ENCODE peak calls at places on chromosomes 1 and 21, in ten cellular contexts. U is neural crest cell; O is CD4-positive, alpha-beta T cell; B is stomach; C is hepatocyte; G is Panc1; T is AG04450; N is fibroblast of pulmonary artery; M is brain microvascular endothelial cell; P is PC-9. I is an unnamed sample.

GRCh38 chr1:59815892-59816291 is 1.1 kb downstream of the HOOK1 start:
- DNase-seq in P (no peak), G (no peak), B (no peak), N (no peak), C (peak; percentile 10), M (no peak), T (no peak), O (no peak), U (no peak), I (no peak)

GRCh38 chr1:165444897-165445370 is at the start of gene RXRG:
- DNase-seq in M (no peak), G (no peak), C (peak; percentile 59), T (no peak), U (peak; percentile 50), N (no peak), B (peak; percentile 42), P (no peak), O (no peak), I (no peak)

GRCh38 chr21:15037095-15037730 is 27.6 kb downstream of the NRIP1 start:
- DNase-seq in G (no peak), M (no peak), C (no peak), N (no peak), O (no peak), U (no peak), T (no peak), P (no peak), B (no peak), I (no peak)

GRCh38 chr1:63827411-63828321 is 53.8 kb downstream of the ROR1 start:
- DNase-seq in N (no peak), M (no peak), B (no peak), U (no peak), O (no peak), T (no peak), C (no peak), G (peak; percentile 33), P (no peak), I (no peak)

GRCh38 chr1:39360726-39361125 is 130.7 kb upstream of the BMP8A start:
- DNase-seq in P (peak; percentile 43), M (no peak), N (peak; percentile 85), T (no peak), G (no peak), O (no peak), U (no peak), B (no peak), C (no peak), I (no peak)

GRCh38 chr1:215083408-215083961 is 948 bp downstream of the KCNK2 start:
- DNase-seq in B (no peak), N (peak; percentile 15), G (no peak), O (no peak), C (peak; percentile 15), P (no peak), T (no peak), M (no peak), U (peak; percentile 25), I (no peak)

GRCh38 chr1:99661780-99662179 is 15.9 kb downstream of the PALMD start:
- DNase-seq in C (no peak), N (peak; percentile 84), P (peak; percentile 86), O (no peak), T (no peak), B (no peak), M (no peak), G (no peak), U (no peak), I (no peak)

GRCh38 chr1:149845416-149845815 is 54.0 kb upstream of the BOLA1 start:
- DNase-seq in O (no peak), T (no peak), C (no peak), N (no peak), B (no peak), P (no peak), U (no peak), G (no peak), M (no peak), I (no peak)

GRCh38 chr1:33266766-33267165 is 10.5 kb downstream of the ZNF362 start:
- DNase-seq in U (no peak), G (no peak), M (no peak), T (no peak), O (no peak), N (no peak), B (no peak), C (no peak), P (no peak), I (no peak)

GRCh38 chr1:26277261-26277661 is 2.6 kb upstream of the SH3BGRL3 start:
- DNase-seq in P (no peak), U (no peak), B (peak; percentile 31), N (no peak), C (peak; percentile 75), G (no peak), T (no peak), O (no peak), M (no peak), I (no peak)

GRCh38 chr1:17998889-17999288 is 108.7 kb upstream of the IGSF21 start:
- DNase-seq in M (no peak), B (no peak), T (no peak), N (no peak), C (no peak), O (no peak), P (no peak), G (no peak), U (no peak), I (no peak)
- TF ChIP-seq CTCF in M (no peak), B (peak; percentile 13), T (peak; percentile 42), N (peak; percentile 20), C (no peak), O (no peak), P (peak; percentile 29), G (peak; percentile 63), U (peak; percentile 34), I (no peak)

GRCh38 chr1:97999320-97999719 is 78.5 kb upstream of the DPYD start:
- DNase-seq in G (no peak), B (no peak), O (no peak), N (peak; percentile 88), M (peak; percentile 86), U (no peak), P (no peak), T (peak; percentile 73), C (no peak), I (no peak)

GRCh38 chr1:98003442-98003841 is 82.6 kb upstream of the DPYD start:
- DNase-seq in O (no peak), N (no peak), T (no peak), M (no peak), G (no peak), C (peak; percentile 5), P (no peak), U (no peak), B (no peak), I (no peak)

GRCh38 chr1:98005326-98006010 is 84.6 kb upstream of the DPYD start:
- DNase-seq in U (no peak), C (no peak), B (no peak), G (no peak), T (no peak), O (no peak), N (peak; percentile 36), P (peak; percentile 71), M (peak; percentile 21), I (no peak)

GRCh38 chr1:98002288-98002687 is 81.5 kb upstream of the DPYD start:
- DNase-seq in U (no peak), M (no peak), B (no peak), O (no peak), G (no peak), T (no peak), C (no peak), N (no peak), P (no peak), I (no peak)

GRCh38 chr1:98001764-98002163 is 80.9 kb upstream of the DPYD start:
- DNase-seq in U (no peak), G (no peak), P (no peak), N (peak; percentile 40), M (no peak), C (no peak), T (no peak), B (no peak), O (no peak), I (no peak)
- TF ChIP-seq CTCF in U (no peak), G (no peak), P (peak; percentile 35), N (peak; percentile 28), M (peak; percentile 31), C (peak; percentile 9), T (peak; percentile 43), B (no peak), O (no peak), I (no peak)

GRCh38 chr1:53763461-53763860 is 24.5 kb upstream of the GLIS1 start:
- DNase-seq in U (no peak), N (no peak), C (no peak), B (no peak), M (no peak), T (no peak), O (no peak), P (no peak), G (no peak), I (no peak)
- TF ChIP-seq CTCF in U (no peak), N (no peak), C (no peak), B (no peak), M (peak; percentile 24), T (peak; percentile 6), O (no peak), P (no peak), G (peak; percentile 25), I (no peak)

GRCh38 chr1:15683411-15684039 is 595 bp upstream of the PLEKHM2 start:
- DNase-seq in B (no peak), G (no peak), N (no peak), T (no peak), P (no peak), M (no peak), U (no peak), O (no peak), C (no peak), I (no peak)

GRCh38 chr1:15685820-15686219 is 1.7 kb downstream of the PLEKHM2 start:
- DNase-seq in B (no peak), T (no peak), U (no peak), C (no peak), G (no peak), M (no peak), O (no peak), N (peak; percentile 12), P (no peak), I (no peak)

GRCh38 chr1:15684042-15684461 is at the start of gene PLEKHM2:
- DNase-seq in C (peak; percentile 81), N (peak; percentile 35), B (peak; percentile 56), M (no peak), G (no peak), O (peak; percentile 44), T (no peak), U (peak; percentile 25), P (no peak), I (peak; percentile 57)

GRCh38 chr1:15682886-15683410 is 1.2 kb upstream of the PLEKHM2 start:
- DNase-seq in C (no peak), O (no peak), P (no peak), B (no peak), T (no peak), U (no peak), N (no peak), G (no peak), M (no peak), I (no peak)

DNA sequence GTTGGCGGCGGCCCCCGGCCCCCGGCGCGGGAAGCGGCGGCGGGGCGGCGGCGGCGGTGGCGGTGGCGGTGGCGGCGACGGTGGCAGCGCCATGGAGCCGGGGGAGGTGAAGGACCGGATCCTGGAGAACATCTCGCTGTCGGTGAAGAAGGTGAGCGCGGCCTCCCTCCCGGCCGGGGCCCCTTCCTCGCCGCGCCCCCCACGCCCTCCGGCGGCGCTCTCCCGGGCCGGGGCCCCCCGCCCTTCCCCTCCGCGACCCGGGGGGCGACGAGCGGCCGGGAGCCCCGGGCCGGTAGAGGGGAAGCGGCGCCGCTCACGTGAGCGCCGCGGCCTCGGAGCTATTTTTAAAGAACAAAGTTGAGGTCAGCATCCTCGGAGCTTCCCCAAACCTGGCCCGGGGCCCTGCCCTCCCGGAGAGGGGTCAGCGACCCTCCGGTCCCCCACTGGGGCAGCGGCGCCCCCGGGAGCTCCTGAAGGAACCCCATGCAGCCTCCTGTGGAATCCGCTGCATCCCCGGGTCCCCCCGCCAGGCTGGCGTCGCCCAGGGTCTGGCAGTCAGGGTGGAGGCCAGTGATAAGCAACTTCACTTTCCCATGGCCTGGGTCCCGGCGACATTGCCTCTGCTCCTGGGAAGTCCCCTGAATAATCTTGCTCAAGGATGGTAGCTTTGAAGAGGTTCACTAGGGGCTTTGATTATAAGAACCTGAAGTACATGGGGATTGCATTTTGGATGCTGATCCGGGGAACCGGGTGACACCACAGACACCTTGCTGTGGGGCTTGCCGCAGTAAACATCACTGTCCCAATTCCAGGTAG is 556 bp downstream of the PLEKHM2 start:
- DNase-seq in C (peak; percentile 50), N (peak; percentile 18), O (peak; percentile 25), M (no peak), T (no peak), B (peak; percentile 51), P (no peak), G (no peak), U (peak; percentile 37), I (peak; percentile 46)
- TF ChIP-seq CTCF in C (no peak), N (no peak), O (no peak), M (peak; percentile 40), T (peak; percentile 14), B (no peak), P (no peak), G (no peak), U (peak; percentile 35), I (no peak)